ENCODE peak calls at places on chromosomes 11 and 22, in nine cellular contexts. X, D, L, Q, I, T, A, J and V are unnamed samples.

GRCh38 chr22:36356708-36357694 is 30.8 kb downstream of the MYH9 start:
- DNase-seq in X (no peak), D (no peak), L (no peak), Q (no peak), I (no peak), T (no peak), A (no peak), J (peak), V (no peak)

GRCh38 chr11:86874314-86875056 is 74.1 kb downstream of the PRSS23 start:
- DNase-seq in X (no peak), D (peak), L (no peak), Q (no peak), I (no peak), T (no peak), A (no peak), J (peak), V (no peak)

GRCh38 chr11:83881428-83881827 is 595.3 kb upstream of the CCDC90B start:
- DNase-seq in X (no peak), D (no peak), L (no peak), Q (no peak), I (no peak), T (peak), A (no peak), J (no peak), V (no peak)

GRCh38 chr11:96063053-96063452 is 139.1 kb upstream of the MTMR2 start:
- DNase-seq in X (no peak), D (no peak), L (no peak), Q (no peak), I (no peak), T (no peak), A (no peak), J (no peak), V (no peak)

GRCh38 chr11:75946531-75947530 is 131.8 kb downstream of the UVRAG start:
- DNase-seq in X (no peak), D (no peak), L (no peak), Q (no peak), I (peak), T (no peak), A (peak), J (peak), V (no peak)

GRCh38 chr11:100009728-100010127 is 677.4 kb upstream of the ARHGAP42 start:
- DNase-seq in X (no peak), D (no peak), L (no peak), Q (no peak), I (no peak), T (no peak), A (no peak), J (no peak), V (no peak)

GRCh38 chr22:36734171-36735058 is 30.9 kb upstream of the CACNG2 start:
- DNase-seq in X (no peak), D (peak), L (no peak), Q (no peak), I (peak), T (no peak), A (no peak), J (peak), V (no peak)

GRCh38 chr11:7115775-7116174 is 27.0 kb downstream of the RBMXL2 start:
- DNase-seq in X (no peak), D (no peak), L (no peak), Q (no peak), I (no peak), T (no peak), A (no peak), J (no peak), V (no peak)

GRCh38 chr11:36012979-36013378 is 69.1 kb downstream of the LDLRAD3 start:
- DNase-seq in X (no peak), D (no peak), L (no peak), Q (no peak), I (no peak), T (no peak), A (no peak), J (no peak), V (no peak)

GRCh38 chr11:118251858-118252652 is at the start of gene MPZL3:
- DNase-seq in X (peak), D (peak), L (peak), Q (no peak), I (peak), T (peak), A (peak), J (peak), V (peak)

GRCh38 chr22:21642584-21643448 is 714 bp downstream of the SDF2L1 start:
- DNase-seq in X (peak), D (peak), L (peak), Q (no peak), I (peak), T (peak), A (peak), J (peak), V (peak)

GRCh38 chr22:50529416-50530279 is at the start of gene TYMP:
- DNase-seq in X (peak), D (peak), L (peak), Q (no peak), I (peak), T (no peak), A (peak), J (peak), V (peak)

GRCh38 chr22:26568207-26568706 is 21.7 kb downstream of the TPST2 start:
- DNase-seq in X (no peak), D (no peak), L (no peak), Q (no peak), I (no peak), T (no peak), A (peak), J (peak), V (no peak)